ENCODE peak calls at places on chromosome 12, in five cellular contexts. P is IMR-90, W is lower leg skin, H is cardiac fibroblast, G is astrocyte of the spinal cord. T is an unnamed sample.

GRCh38 chr12:78530065-78530765 is 334.4 kb upstream of the SYT1 start:
- DNase-seq in P (peak), W (no peak), H (peak), G (peak), T (peak)

GRCh38 chr12:45572114-45572513 is 157.4 kb upstream of the ARID2 start:
- DNase-seq in P (no peak), W (no peak), H (no peak), G (no peak), T (no peak)

GRCh38 chr12:89740943-89741342 is 32.3 kb upstream of the ATP2B1 start:
- DNase-seq in P (no peak), W (no peak), H (no peak), G (no peak), T (no peak)

GRCh38 chr12:3184485-3184884 is 107.3 kb downstream of the TSPAN9 start:
- DNase-seq in P (no peak), W (no peak), H (no peak), G (no peak), T (no peak)

GRCh38 chr12:10695852-10696251 is 22.0 kb upstream of the STYK1 start:
- DNase-seq in P (no peak), W (no peak), H (no peak), G (no peak), T (no peak)

GRCh38 chr12:906077-906585 is 43.4 kb downstream of the RAD52 start:
- DNase-seq in P (no peak), W (no peak), H (no peak), G (peak), T (no peak)

GRCh38 chr12:70252832-70253231 is 9.6 kb downstream of the CNOT2 start:
- DNase-seq in P (peak), W (no peak), H (no peak), G (no peak), T (no peak)

GRCh38 chr12:101076940-101077351 is 133.1 kb downstream of the SLC5A8 start:
- DNase-seq in P (peak), W (no peak), H (peak), G (no peak), T (peak)

GRCh38 chr12:92503029-92503931 is 199.5 kb upstream of the PLEKHG7 start:
- DNase-seq in P (no peak), W (no peak), H (peak), G (no peak), T (no peak)

GRCh38 chr12:100185361-100185894 is 15.2 kb upstream of the ACTR6 start:
- DNase-seq in P (no peak), W (no peak), H (no peak), G (no peak), T (peak)

GRCh38 chr12:9064815-9065606 is 50.7 kb downstream of the A2M start:
- DNase-seq in P (no peak), W (peak), H (peak), G (peak), T (peak)
- TF ChIP-seq CTCF in P (no peak), W (no peak), H (no peak), G (no peak), T (no peak)

GRCh38 chr12:120013659-120014380 is 24.8 kb downstream of the BICDL1 start:
- DNase-seq in P (no peak), W (no peak), H (no peak), G (no peak), T (no peak)
- H3K4me3 ChIP-seq in P (no peak), W (no peak), H (no peak), G (no peak), T (no peak)

GRCh38 chr12:112823582-112824149 is 32.1 kb downstream of the RPH3A start:
- DNase-seq in P (no peak), W (no peak), H (no peak), G (no peak), T (no peak)
- TF ChIP-seq CTCF in P (no peak), W (no peak), H (no peak), G (no peak), T (no peak)

DNA sequence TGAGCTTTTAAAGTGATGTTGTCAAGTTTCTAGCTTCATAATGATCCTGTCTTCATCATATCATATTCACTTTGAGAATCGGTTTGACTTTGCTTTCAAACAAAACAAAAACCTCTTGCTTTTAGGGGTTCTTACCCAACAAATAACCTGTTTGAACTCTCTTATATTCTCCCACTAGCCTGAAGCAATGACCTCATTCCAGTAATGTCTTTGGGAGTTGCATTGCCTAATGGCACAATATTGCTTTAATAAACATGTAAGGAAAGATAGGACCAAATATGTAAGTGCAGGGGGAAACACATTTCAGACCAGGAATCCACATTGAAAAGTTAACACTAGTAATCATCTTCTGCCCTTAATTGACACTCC is 27.6 kb downstream of the WBP11 start:
- DNase-seq in P (peak), W (no peak), H (no peak), G (no peak), T (peak)
- H3K4me3 ChIP-seq in P (peak), W (no peak), H (peak), G (peak), T (peak)

GRCh38 chr12:128069359-128069997 is 197.5 kb upstream of the TMEM132C start:
- DNase-seq in P (peak), W (no peak), H (peak), G (peak), T (peak)
- TF ChIP-seq CTCF in P (peak), W (no peak), H (peak), G (peak), T (peak)

GRCh38 chr12:51814311-51815088 is 34.0 kb downstream of the FIGNL2 start:
- DNase-seq in P (peak), W (no peak), H (peak), G (peak), T (peak)
- H3K4me3 ChIP-seq in P (peak), W (peak), H (peak), G (peak), T (peak)

DNA sequence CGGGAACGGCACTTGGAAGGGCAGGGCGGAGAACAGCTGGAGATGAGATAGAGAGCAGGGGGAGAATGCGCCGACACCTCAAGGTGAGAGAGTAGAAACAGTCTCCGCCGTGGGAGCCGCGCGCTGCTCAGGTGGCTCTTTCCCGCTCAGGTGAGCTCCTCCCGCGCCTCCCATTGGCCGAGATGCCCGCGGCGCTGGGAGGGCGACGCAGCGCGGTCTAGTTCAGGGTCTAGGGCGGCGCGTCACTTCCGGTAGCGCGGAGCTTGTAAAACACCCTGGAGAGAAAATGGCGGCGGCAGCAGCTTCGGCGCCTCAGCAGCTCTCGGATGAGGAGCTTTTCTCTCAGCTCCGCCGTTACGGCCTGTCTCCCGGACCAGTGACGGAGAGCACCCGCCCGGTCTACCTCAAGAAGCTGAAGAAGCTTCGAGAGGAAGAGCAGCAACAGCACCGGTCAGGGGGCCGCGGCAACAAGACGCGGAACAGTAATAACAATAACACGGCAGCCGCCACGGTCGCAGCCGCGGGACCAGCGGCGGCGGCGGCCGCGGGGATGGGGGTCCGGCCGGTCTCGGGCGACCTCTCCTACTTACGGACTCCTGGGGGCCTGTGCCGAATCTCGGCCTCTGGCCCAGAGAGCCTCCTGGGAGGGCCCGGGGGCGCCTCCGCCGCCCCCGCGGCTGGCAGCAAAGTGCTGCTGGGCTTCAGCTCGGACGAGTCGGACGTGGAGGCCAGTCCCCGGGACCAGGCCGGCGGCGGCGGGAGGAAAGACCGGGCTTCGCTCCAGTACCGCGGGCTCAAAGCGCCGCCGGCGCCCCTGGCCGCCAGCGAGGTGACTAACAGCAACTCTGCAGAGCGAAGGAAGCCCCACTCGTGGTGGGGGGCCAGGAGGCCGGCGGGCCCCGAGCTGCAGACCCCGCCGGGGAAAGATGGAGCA is at the start of gene LEMD3:
- DNase-seq in P (peak), W (peak), H (peak), G (peak), T (peak)
- TF ChIP-seq CTCF in P (peak), W (no peak), H (no peak), G (peak), T (no peak)

GRCh38 chr12:49952396-49953055 is 2.0 kb downstream of the AQP2 start:
- DNase-seq in P (no peak), W (no peak), H (no peak), G (no peak), T (no peak)
- H3K4me3 ChIP-seq in P (no peak), W (no peak), H (no peak), G (no peak), T (no peak)